ENCODE peak calls at places on chromosomes 5 and 9, in nine cellular contexts. W is activated T-cell treated with anti-CD3 and anti-CD28 coated beads for 24 hours; G is left ventricle myocardium superior; V is activated naive CD4-positive, alpha-beta T cell treated with anti-CD3 and anti-CD28 coated beads for 36 hours; K is mucosa of descending colon; J is MM.1S; I is SK-N-DZ; H is activated T-helper 1 cell treated with Interleukin-2 at 50 U/mL for 16 hours; U is head of caudate nucleus. F is an unnamed sample.

GRCh38 chr9:33867747-33868429 is 50.9 kb downstream of the UBE2R2 start:
- DNase-seq in W (no peak), G (peak; percentile 69), V (no peak), K (no peak), J (no peak), I (no peak), H (no peak), U (no peak), F (peak; percentile 58)

GRCh38 chr9:34984049-34984448 is 5.5 kb upstream of the DNAJB5 start:
- DNase-seq in W (no peak), G (no peak), V (peak; percentile 64), K (no peak), J (peak; percentile 36), I (no peak), H (no peak), U (no peak), F (no peak)

GRCh38 chr5:2140501-2140900 is 257.8 kb upstream of the IRX4 start:
- DNase-seq in W (no peak), G (no peak), V (no peak), K (no peak), J (no peak), I (no peak), H (no peak), U (no peak), F (no peak)

GRCh38 chr5:173429489-173430150 is 101.4 kb upstream of the STC2 start:
- DNase-seq in W (no peak), G (no peak), V (no peak), K (no peak), J (no peak), I (no peak), H (no peak), U (no peak), F (no peak)

GRCh38 chr5:143176048-143176447 is 227.4 kb downstream of the NR3C1 start:
- DNase-seq in W (no peak), G (no peak), V (no peak), K (no peak), J (no peak), I (no peak), H (no peak), U (no peak), F (no peak)

GRCh38 chr9:86507119-86507731 is 153.0 kb upstream of the TUT7 start:
- DNase-seq in W (no peak), G (no peak), V (no peak), K (no peak), J (no peak), I (no peak), H (no peak), U (no peak), F (no peak)

GRCh38 chr9:116990592-116990991 is 303.5 kb downstream of the TRIM32 start:
- DNase-seq in W (no peak), G (no peak), V (no peak), K (no peak), J (no peak), I (no peak), H (no peak), U (no peak), F (no peak)

GRCh38 chr5:172875372-172876279 is 41.6 kb downstream of the ERGIC1 start:
- DNase-seq in W (no peak), G (peak; percentile 1), V (no peak), K (no peak), J (no peak), I (peak; percentile 27), H (no peak), U (no peak), F (no peak)

GRCh38 chr9:80707120-80707519 is 982.2 kb downstream of the TLE1 start:
- DNase-seq in W (no peak), G (no peak), V (no peak), K (no peak), J (no peak), I (no peak), H (no peak), U (no peak), F (no peak)

GRCh38 chr5:923473-923873 is 30.8 kb downstream of the TRIP13 start:
- DNase-seq in W (peak; percentile 56), G (peak; percentile 92), V (peak; percentile 77), K (peak; percentile 77), J (peak; percentile 88), I (peak; percentile 69), H (peak; percentile 48), U (peak; percentile 57), F (peak; percentile 89)

GRCh38 chr9:112866662-112867274 is 23.9 kb downstream of the SLC46A2 start:
- DNase-seq in W (no peak), G (no peak), V (no peak), K (no peak), J (no peak), I (no peak), H (no peak), U (no peak), F (no peak)

GRCh38 chr9:101246691-101247090 is 138.1 kb downstream of the BAAT start:
- DNase-seq in W (no peak), G (no peak), V (no peak), K (no peak), J (peak; percentile 14), I (no peak), H (no peak), U (no peak), F (no peak)

GRCh38 chr9:128823362-128823902 is 5.1 kb downstream of the ENDOG start:
- DNase-seq in W (no peak), G (no peak), V (no peak), K (no peak), J (no peak), I (no peak), H (no peak), U (no peak), F (no peak)

GRCh38 chr5:157860898-157861894 is 2.3 kb upstream of the CLINT1 start:
- DNase-seq in W (no peak), G (no peak), V (peak; percentile 35), K (no peak), J (peak; percentile 91), I (no peak), H (no peak), U (no peak), F (no peak)

GRCh38 chr9:73173526-73174411 is 22.1 kb downstream of the ANXA1 start:
- DNase-seq in W (no peak), G (no peak), V (no peak), K (no peak), J (no peak), I (no peak), H (no peak), U (no peak), F (no peak)

GRCh38 chr5:57494104-57495098 is 11.8 kb upstream of the ACTBL2 start:
- DNase-seq in W (peak; percentile 44), G (peak; percentile 37), V (peak; percentile 80), K (no peak), J (peak; percentile 13), I (no peak), H (peak; percentile 17), U (no peak), F (peak; percentile 85)

GRCh38 chr5:55187370-55187769 is 14.4 kb upstream of the CDC20B start:
- DNase-seq in W (no peak), G (no peak), V (no peak), K (no peak), J (peak; percentile 32), I (no peak), H (no peak), U (no peak), F (no peak)

GRCh38 chr5:35736280-35736679 is 118.6 kb downstream of the SPEF2 start:
- DNase-seq in W (peak; percentile 40), G (no peak), V (peak; percentile 83), K (no peak), J (no peak), I (no peak), H (no peak), U (no peak), F (no peak)

GRCh38 chr5:11602298-11602697 is 301.9 kb downstream of the CTNND2 start:
- DNase-seq in W (no peak), G (no peak), V (no peak), K (no peak), J (no peak), I (peak; percentile 34), H (no peak), U (peak; percentile 65), F (no peak)

GRCh38 chr9:81032030-81032572 is 657.2 kb downstream of the TLE1 start:
- DNase-seq in W (no peak), G (no peak), V (no peak), K (no peak), J (peak; percentile 79), I (no peak), H (no peak), U (peak; percentile 23), F (peak; percentile 51)

GRCh38 chr5:22431840-22432239 is 421.3 kb downstream of the CDH12 start:
- DNase-seq in W (no peak), G (no peak), V (no peak), K (no peak), J (no peak), I (no peak), H (no peak), U (no peak), F (no peak)